ENCODE peak calls at places on chromosomes 16 and 17, in nine cellular contexts. One of them, this sample, is unnamed.

GRCh38 chr17:6908807-6909206 is 77.3 kb upstream of the TEKT1 start:
- DNase-seq in lower leg skin: no peak
- DNase-seq in RWPE1: no peak
- DNase-seq in Panc1: no peak
- DNase-seq in vagina: no peak
- DNase-seq in stomach: no peak
- DNase-seq in heart left ventricle: peak
- DNase-seq in mesothelial cell of epicardium: no peak
- DNase-seq in A673: no peak
- DNase-seq in this sample: no peak

GRCh38 chr16:86825631-86826030 is 247.3 kb downstream of the FOXL1 start:
- DNase-seq in vagina: no peak
- DNase-seq in mesothelial cell of epicardium: no peak
- DNase-seq in A673: no peak
- DNase-seq in stomach: no peak
- DNase-seq in heart left ventricle: no peak
- DNase-seq in Panc1: no peak
- DNase-seq in RWPE1: no peak
- DNase-seq in lower leg skin: no peak
- DNase-seq in this sample: no peak

GRCh38 chr17:48816774-48817590 is at the start of gene TTLL6:
- DNase-seq in stomach: peak
- DNase-seq in lower leg skin: peak
- DNase-seq in A673: peak
- DNase-seq in vagina: no peak
- DNase-seq in mesothelial cell of epicardium: peak
- DNase-seq in heart left ventricle: peak
- DNase-seq in Panc1: no peak
- DNase-seq in RWPE1: peak
- DNase-seq in this sample: no peak

GRCh38 chr16:2856061-2856670 is 1.8 kb downstream of the PRSS22 start:
- DNase-seq in RWPE1: peak
- DNase-seq in A673: no peak
- DNase-seq in vagina: no peak
- DNase-seq in Panc1: no peak
- DNase-seq in lower leg skin: no peak
- DNase-seq in heart left ventricle: no peak
- DNase-seq in mesothelial cell of epicardium: no peak
- DNase-seq in stomach: peak
- DNase-seq in this sample: no peak

GRCh38 chr17:47967607-47968252 is 3.2 kb upstream of the CDK5RAP3 start:
- DNase-seq in vagina: no peak
- DNase-seq in stomach: peak
- DNase-seq in A673: no peak
- DNase-seq in heart left ventricle: no peak
- DNase-seq in Panc1: no peak
- DNase-seq in RWPE1: peak
- DNase-seq in mesothelial cell of epicardium: no peak
- DNase-seq in lower leg skin: no peak
- DNase-seq in this sample: no peak

GRCh38 chr17:7864995-7865650 is 7.3 kb downstream of the CYB5D1 start:
- DNase-seq in stomach: no peak
- DNase-seq in A673: no peak
- DNase-seq in heart left ventricle: no peak
- DNase-seq in RWPE1: no peak
- DNase-seq in vagina: peak
- DNase-seq in mesothelial cell of epicardium: no peak
- DNase-seq in lower leg skin: no peak
- DNase-seq in Panc1: no peak
- DNase-seq in this sample: no peak

GRCh38 chr17:32502710-32503109 is 15.9 kb downstream of the CDK5R1 start:
- DNase-seq in RWPE1: no peak
- DNase-seq in heart left ventricle: no peak
- DNase-seq in A673: no peak
- DNase-seq in mesothelial cell of epicardium: no peak
- DNase-seq in vagina: no peak
- DNase-seq in stomach: no peak
- DNase-seq in lower leg skin: no peak
- DNase-seq in Panc1: no peak
- DNase-seq in this sample: no peak

GRCh38 chr17:33292981-33293867 is at the start of gene ASIC2:
- DNase-seq in RWPE1: peak
- DNase-seq in lower leg skin: no peak
- DNase-seq in vagina: no peak
- DNase-seq in Panc1: no peak
- DNase-seq in A673: peak
- DNase-seq in stomach: no peak
- DNase-seq in mesothelial cell of epicardium: peak
- DNase-seq in heart left ventricle: no peak
- DNase-seq in this sample: no peak

GRCh38 chr16:17511340-17511739 is 40.6 kb upstream of the XYLT1 start:
- DNase-seq in Panc1: no peak
- DNase-seq in vagina: no peak
- DNase-seq in lower leg skin: peak
- DNase-seq in RWPE1: no peak
- DNase-seq in stomach: no peak
- DNase-seq in A673: no peak
- DNase-seq in heart left ventricle: no peak
- DNase-seq in mesothelial cell of epicardium: no peak
- DNase-seq in this sample: peak

GRCh38 chr16:964696-965395 is 5.9 kb downstream of the LMF1 start:
- DNase-seq in Panc1: no peak
- DNase-seq in mesothelial cell of epicardium: no peak
- DNase-seq in vagina: no peak
- DNase-seq in RWPE1: no peak
- DNase-seq in A673: no peak
- DNase-seq in stomach: no peak
- DNase-seq in heart left ventricle: no peak
- DNase-seq in lower leg skin: no peak
- DNase-seq in this sample: no peak

GRCh38 chr17:52297230-52298010 is 138.9 kb upstream of the CA10 start:
- DNase-seq in A673: peak
- DNase-seq in Panc1: no peak
- DNase-seq in vagina: no peak
- DNase-seq in RWPE1: peak
- DNase-seq in lower leg skin: no peak
- DNase-seq in stomach: no peak
- DNase-seq in heart left ventricle: no peak
- DNase-seq in mesothelial cell of epicardium: no peak
- DNase-seq in this sample: no peak
- TF ChIP-seq CTCF in A673: peak
- TF ChIP-seq CTCF in Panc1: peak
- TF ChIP-seq CTCF in vagina: no peak
- TF ChIP-seq CTCF in RWPE1: peak
- TF ChIP-seq CTCF in lower leg skin: no peak
- TF ChIP-seq CTCF in stomach: no peak
- TF ChIP-seq CTCF in heart left ventricle: no peak
- TF ChIP-seq CTCF in mesothelial cell of epicardium: peak
- TF ChIP-seq CTCF in this sample: no peak

GRCh38 chr17:42613699-42614295 is 4.3 kb downstream of the TUBG1 start:
- DNase-seq in mesothelial cell of epicardium: no peak
- DNase-seq in RWPE1: no peak
- DNase-seq in heart left ventricle: no peak
- DNase-seq in Panc1: no peak
- DNase-seq in stomach: no peak
- DNase-seq in A673: no peak
- DNase-seq in lower leg skin: no peak
- DNase-seq in vagina: no peak
- DNase-seq in this sample: no peak

GRCh38 chr17:42623732-42624596 is 14.5 kb downstream of the TUBG1 start:
- DNase-seq in Panc1: no peak
- DNase-seq in RWPE1: peak
- DNase-seq in A673: no peak
- DNase-seq in heart left ventricle: no peak
- DNase-seq in lower leg skin: peak
- DNase-seq in vagina: no peak
- DNase-seq in stomach: peak
- DNase-seq in mesothelial cell of epicardium: no peak
- DNase-seq in this sample: no peak

GRCh38 chr17:42617956-42618431 is 8.5 kb downstream of the TUBG1 start:
- DNase-seq in Panc1: no peak
- DNase-seq in vagina: no peak
- DNase-seq in lower leg skin: no peak
- DNase-seq in stomach: no peak
- DNase-seq in A673: no peak
- DNase-seq in mesothelial cell of epicardium: no peak
- DNase-seq in heart left ventricle: no peak
- DNase-seq in RWPE1: no peak
- DNase-seq in this sample: no peak

GRCh38 chr17:42618442-42619150 is 9.1 kb downstream of the TUBG1 start:
- DNase-seq in Panc1: no peak
- DNase-seq in mesothelial cell of epicardium: no peak
- DNase-seq in stomach: peak
- DNase-seq in lower leg skin: no peak
- DNase-seq in A673: peak
- DNase-seq in RWPE1: peak
- DNase-seq in vagina: no peak
- DNase-seq in heart left ventricle: peak
- DNase-seq in this sample: no peak
- TF ChIP-seq CTCF in Panc1: peak
- TF ChIP-seq CTCF in mesothelial cell of epicardium: no peak
- TF ChIP-seq CTCF in stomach: no peak
- TF ChIP-seq CTCF in lower leg skin: no peak
- TF ChIP-seq CTCF in A673: no peak
- TF ChIP-seq CTCF in RWPE1: peak
- TF ChIP-seq CTCF in vagina: no peak
- TF ChIP-seq CTCF in heart left ventricle: no peak
- TF ChIP-seq CTCF in this sample: peak

DNA sequence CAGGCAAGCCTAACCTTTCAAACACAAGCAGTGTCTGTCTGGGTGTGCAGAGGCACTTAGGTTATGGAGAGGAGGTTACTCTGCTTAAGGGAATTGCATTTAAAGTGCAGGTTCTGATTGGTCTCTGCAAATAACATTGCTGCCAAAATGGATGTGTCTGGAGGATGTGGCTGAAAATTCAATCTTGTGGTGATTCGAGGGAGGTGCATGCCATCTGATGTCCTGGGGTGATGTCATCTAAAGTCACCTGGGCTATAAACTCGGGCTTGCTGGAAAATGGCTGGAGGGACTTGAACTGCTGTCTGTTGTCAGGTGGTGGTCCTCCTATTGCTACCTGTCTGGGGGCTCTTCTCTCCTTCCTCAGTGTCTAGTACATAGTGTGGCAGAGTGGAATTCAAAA is 28.3 kb upstream of the GPR139 start:
- DNase-seq in vagina: no peak
- DNase-seq in lower leg skin: no peak
- DNase-seq in stomach: no peak
- DNase-seq in Panc1: no peak
- DNase-seq in heart left ventricle: no peak
- DNase-seq in RWPE1: no peak
- DNase-seq in A673: no peak
- DNase-seq in mesothelial cell of epicardium: no peak
- DNase-seq in this sample: no peak
- TF ChIP-seq CTCF in vagina: no peak
- TF ChIP-seq CTCF in lower leg skin: no peak
- TF ChIP-seq CTCF in stomach: no peak
- TF ChIP-seq CTCF in Panc1: no peak
- TF ChIP-seq CTCF in heart left ventricle: no peak
- TF ChIP-seq CTCF in RWPE1: no peak
- TF ChIP-seq CTCF in A673: no peak
- TF ChIP-seq CTCF in mesothelial cell of epicardium: no peak
- TF ChIP-seq CTCF in this sample: no peak

GRCh38 chr17:81120695-81121621 is 44.3 kb upstream of the PVALEF start:
- DNase-seq in lower leg skin: no peak
- DNase-seq in mesothelial cell of epicardium: no peak
- DNase-seq in heart left ventricle: no peak
- DNase-seq in vagina: no peak
- DNase-seq in Panc1: no peak
- DNase-seq in RWPE1: no peak
- DNase-seq in A673: no peak
- DNase-seq in stomach: no peak
- DNase-seq in this sample: no peak

GRCh38 chr17:81120149-81120484 is 45.2 kb upstream of the PVALEF start:
- DNase-seq in vagina: no peak
- DNase-seq in RWPE1: no peak
- DNase-seq in Panc1: no peak
- DNase-seq in heart left ventricle: no peak
- DNase-seq in A673: no peak
- DNase-seq in mesothelial cell of epicardium: no peak
- DNase-seq in lower leg skin: no peak
- DNase-seq in stomach: no peak
- DNase-seq in this sample: no peak

GRCh38 chr17:81118308-81119221 is 46.7 kb upstream of the PVALEF start:
- DNase-seq in Panc1: no peak
- DNase-seq in mesothelial cell of epicardium: no peak
- DNase-seq in heart left ventricle: no peak
- DNase-seq in lower leg skin: no peak
- DNase-seq in RWPE1: no peak
- DNase-seq in A673: no peak
- DNase-seq in vagina: no peak
- DNase-seq in stomach: no peak
- DNase-seq in this sample: no peak

GRCh38 chr17:81117672-81118198 is 47.6 kb upstream of the PVALEF start:
- DNase-seq in heart left ventricle: no peak
- DNase-seq in vagina: no peak
- DNase-seq in Panc1: no peak
- DNase-seq in RWPE1: no peak
- DNase-seq in stomach: no peak
- DNase-seq in lower leg skin: no peak
- DNase-seq in mesothelial cell of epicardium: no peak
- DNase-seq in A673: no peak
- DNase-seq in this sample: no peak

DNA sequence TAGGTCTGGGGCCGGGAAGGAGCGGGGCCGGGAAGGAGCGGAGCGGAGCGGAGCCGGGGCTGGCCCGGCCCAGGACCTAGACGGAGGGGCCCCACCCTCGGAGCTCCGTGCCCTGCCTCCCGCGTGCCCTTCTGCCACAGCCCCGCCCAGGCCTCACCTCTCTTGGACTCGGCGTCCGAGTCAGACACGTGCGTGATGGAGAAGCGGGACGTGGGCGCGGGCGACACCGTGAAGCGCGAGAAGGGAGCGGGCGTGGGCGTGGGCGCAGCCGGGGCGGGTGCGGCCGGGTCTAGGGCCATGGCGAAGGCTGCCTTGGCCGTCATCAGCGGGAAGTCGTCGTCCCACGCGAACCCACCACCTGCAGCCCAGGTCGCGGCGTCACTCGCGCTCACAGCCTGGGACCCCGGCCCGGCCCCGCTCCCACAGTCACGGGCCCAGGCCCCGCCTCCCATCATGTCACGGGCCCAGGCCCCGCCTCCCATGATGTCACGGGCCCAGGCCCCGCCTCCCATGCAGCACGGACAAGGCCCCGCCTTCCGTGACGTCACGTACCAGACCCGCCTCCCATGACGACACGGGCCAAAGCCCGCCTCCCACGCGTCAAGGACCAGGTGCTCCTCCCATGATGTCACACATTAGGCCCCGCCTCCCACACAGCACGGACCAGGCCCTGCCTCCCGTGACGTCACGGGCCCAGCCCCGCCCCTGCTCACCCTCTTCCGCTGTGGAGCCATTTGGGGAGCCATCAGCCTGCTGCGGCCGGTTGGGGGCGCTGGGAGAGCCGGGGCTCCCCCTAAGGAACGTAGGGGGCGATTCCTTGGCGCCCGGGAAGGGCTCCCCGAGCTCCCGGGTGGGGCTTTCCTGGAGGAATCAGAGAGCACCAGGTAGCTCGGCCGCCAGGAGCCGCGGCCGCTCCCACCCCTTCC is 45.8 kb upstream of the PVALEF start:
- DNase-seq in vagina: no peak
- DNase-seq in stomach: peak
- DNase-seq in A673: peak
- DNase-seq in mesothelial cell of epicardium: peak
- DNase-seq in lower leg skin: peak
- DNase-seq in heart left ventricle: peak
- DNase-seq in RWPE1: peak
- DNase-seq in Panc1: peak
- DNase-seq in this sample: peak
- TF ChIP-seq CTCF in vagina: no peak
- TF ChIP-seq CTCF in stomach: no peak
- TF ChIP-seq CTCF in A673: peak
- TF ChIP-seq CTCF in mesothelial cell of epicardium: no peak
- TF ChIP-seq CTCF in lower leg skin: no peak
- TF ChIP-seq CTCF in heart left ventricle: no peak
- TF ChIP-seq CTCF in RWPE1: peak
- TF ChIP-seq CTCF in Panc1: no peak
- TF ChIP-seq CTCF in this sample: no peak

This sample was measured in AG09319.